ENCODE peak calls at places on chromosomes 7 and 10, in seven cellular contexts. U is GM12891, B is GM12878, V is spleen, H is HepG2, I is sigmoid colon, W is H1. Z is an unnamed sample.

GRCh38 chr7:75617634-75618234 is 121.0 kb downstream of the HIP1 start:
- DNase-seq in H (peak), B (peak), U (no peak), V (peak), W (no peak), I (peak), Z (no peak)

GRCh38 chr10:72885953-72886352 is 7.6 kb upstream of the OIT3 start:
- DNase-seq in I (no peak), H (no peak), U (no peak), B (no peak), W (no peak), V (no peak), Z (no peak)

GRCh38 chr10:14356921-14357320 is 26.2 kb upstream of the FRMD4A start:
- DNase-seq in U (no peak), V (no peak), B (no peak), I (no peak), W (no peak), H (no peak), Z (no peak)

GRCh38 chr10:127332631-127333030 is 136.2 kb upstream of the INSYN2A start:
- DNase-seq in W (no peak), I (no peak), U (no peak), B (no peak), V (no peak), H (no peak), Z (no peak)

GRCh38 chr10:73773152-73773879 is 8.5 kb upstream of the CHCHD1 start:
- DNase-seq in V (no peak), B (no peak), I (no peak), H (no peak), U (no peak), W (no peak), Z (no peak)

GRCh38 chr7:2944729-2945128 is 98.9 kb downstream of the CARD11 start:
- DNase-seq in W (no peak), I (no peak), B (no peak), V (no peak), U (no peak), H (no peak), Z (no peak)

GRCh38 chr7:3579638-3580219 is 278.7 kb downstream of the SDK1 start:
- DNase-seq in W (no peak), B (no peak), I (no peak), H (no peak), V (no peak), U (no peak), Z (no peak)

GRCh38 chr7:90772410-90772809 is 176.3 kb downstream of the CDK14 start:
- DNase-seq in W (no peak), U (no peak), I (no peak), H (no peak), B (no peak), V (no peak), Z (no peak)

GRCh38 chr7:47581821-47582747 is at the start of gene TNS3:
- DNase-seq in H (no peak), V (peak), U (no peak), W (peak), B (no peak), I (no peak), Z (no peak)

GRCh38 chr10:13351340-13351915 is 3.3 kb upstream of the SEPHS1 start:
- DNase-seq in W (peak), V (no peak), B (no peak), I (no peak), U (no peak), H (no peak), Z (no peak)

GRCh38 chr10:6493521-6494451 is 86.3 kb downstream of the PRKCQ start:
- DNase-seq in H (no peak), B (no peak), V (no peak), I (no peak), W (no peak), U (no peak), Z (no peak)

DNA sequence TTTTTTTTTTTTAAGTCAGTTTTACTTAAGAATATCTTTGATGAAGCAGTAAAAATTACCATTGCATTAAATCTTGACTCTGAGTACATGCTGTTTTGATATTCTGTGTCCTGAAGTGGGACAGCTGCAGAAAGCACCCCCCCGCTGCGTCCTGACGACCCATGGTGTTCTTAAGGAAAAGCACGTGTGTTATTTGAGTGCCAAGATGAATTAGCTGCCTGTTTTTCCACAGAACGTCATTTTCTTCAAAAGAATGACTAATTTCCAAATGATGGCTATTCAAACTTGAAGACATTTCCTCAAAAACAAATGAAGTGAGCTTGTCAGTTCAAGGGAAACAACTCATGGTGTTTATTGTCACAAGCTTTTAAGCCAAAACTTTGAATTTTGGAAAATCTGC is 45.9 kb downstream of the CREM start:
- DNase-seq in U (no peak), H (no peak), V (no peak), B (no peak), W (no peak), I (peak), Z (no peak)
- TF ChIP-seq POLR2AphosphoS5 in U (no peak), H (no peak), V (no peak), B (no peak), W (no peak), I (no peak), Z (no peak)

GRCh38 chr7:29987821-29988317 is 1.7 kb downstream of the SCRN1 start:
- DNase-seq in V (peak), H (peak), I (no peak), U (no peak), W (no peak), B (no peak), Z (no peak)
- TF ChIP-seq POLR2A in V (no peak), H (peak), I (no peak), U (no peak), W (no peak), B (no peak), Z (no peak)

DNA sequence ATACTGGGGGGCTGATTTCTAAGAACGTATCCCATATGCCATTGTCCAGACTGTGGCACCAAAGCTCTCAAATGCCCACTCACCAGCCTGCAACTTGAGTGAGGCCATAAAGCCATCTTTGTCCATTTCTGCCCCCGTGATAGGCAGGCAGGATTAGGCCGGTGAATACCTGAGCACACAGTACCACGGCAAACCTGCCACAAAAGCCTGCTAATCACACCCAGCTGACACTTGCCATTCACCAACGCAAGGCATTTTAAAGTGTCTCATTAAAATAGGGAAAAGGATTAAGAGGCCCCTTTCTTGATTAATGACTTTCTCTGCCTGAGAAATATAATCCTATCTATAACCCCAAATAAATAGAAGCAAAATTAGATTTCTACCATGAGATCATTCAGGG is 111.4 kb upstream of the NANOS1 start:
- DNase-seq in U (no peak), I (no peak), B (no peak), H (no peak), W (peak), V (no peak), Z (no peak)
- TF ChIP-seq POLR2AphosphoS5 in U (no peak), I (no peak), B (no peak), H (no peak), W (no peak), V (no peak), Z (no peak)

GRCh38 chr10:93702278-93703001 is at the start of gene FRA10AC1:
- DNase-seq in U (peak), B (no peak), V (peak), I (peak), H (peak), W (peak), Z (peak)
- TF ChIP-seq POLR2A in U (peak), B (peak), V (peak), I (peak), H (peak), W (peak), Z (peak)

Z was measured in GM12892.